ENCODE peak calls at places on chromosomes 5 and 9, in five cellular contexts. J is ovary, Z is pancreas, K is esophagus squamous epithelium, N is uterus. Y is an unnamed sample.
A peak's percentile ranks its signal among the peaks of the same experiment; 100 is the strongest.

GRCh38 chr5:81853005-81853357 is 102.1 kb upstream of the SSBP2 start:
- DNase-seq in Z (no peak), J (no peak), N (no peak), K (no peak), Y (peak; percentile 27)

GRCh38 chr9:38062106-38062497 is 6.9 kb downstream of the SHB start:
- DNase-seq in J (no peak), Z (no peak), K (no peak), N (no peak), Y (no peak)

GRCh38 chr9:97735070-97735600 is 38.0 kb upstream of the XPA start:
- DNase-seq in Z (no peak), K (no peak), N (no peak), J (no peak), Y (no peak)

GRCh38 chr9:105311317-105311716 is 66.9 kb downstream of the SLC44A1 start:
- DNase-seq in N (no peak), Z (no peak), K (no peak), J (no peak), Y (no peak)

GRCh38 chr9:133980864-133981588 is 11.1 kb downstream of the VAV2 start:
- DNase-seq in Z (peak; percentile 37), J (no peak), K (no peak), N (no peak), Y (no peak)

GRCh38 chr9:84121991-84122523 is 141.5 kb downstream of the RMI1 start:
- DNase-seq in Z (no peak), K (no peak), J (peak; percentile 25), N (no peak), Y (no peak)

GRCh38 chr5:72280655-72281069 is 39.4 kb downstream of the MRPS27 start:
- DNase-seq in J (peak; percentile 27), K (no peak), Z (no peak), N (peak; percentile 34), Y (peak; percentile 56)

GRCh38 chr5:132268698-132269551 is 11.4 kb downstream of the PDLIM4 start:
- DNase-seq in Z (no peak), K (no peak), J (no peak), N (peak; percentile 49), Y (peak; percentile 92)

GRCh38 chr5:61686491-61687257 is 354.6 kb downstream of the ZSWIM6 start:
- DNase-seq in K (no peak), N (no peak), Z (no peak), J (no peak), Y (no peak)

GRCh38 chr5:37478086-37478485 is 99.0 kb downstream of the WDR70 start:
- DNase-seq in N (no peak), K (no peak), J (no peak), Z (no peak), Y (no peak)

GRCh38 chr5:114412509-114413171 is 50.8 kb downstream of the KCNN2 start:
- DNase-seq in N (no peak), Z (no peak), K (no peak), J (no peak), Y (no peak)

GRCh38 chr5:83277953-83278352 is 193.6 kb upstream of the VCAN start:
- DNase-seq in J (no peak), K (no peak), Z (no peak), N (no peak), Y (no peak)

GRCh38 chr5:568061-568781 is 43.9 kb upstream of the CEP72 start:
- DNase-seq in N (no peak), Z (no peak), J (no peak), K (no peak), Y (peak; percentile 2)

GRCh38 chr5:1325191-1325741 is 19.6 kb downstream of the CLPTM1L start:
- DNase-seq in J (no peak), K (no peak), Z (no peak), N (peak; percentile 8), Y (peak; percentile 5)

GRCh38 chr5:157828949-157829639 is 29.9 kb downstream of the CLINT1 start:
- DNase-seq in N (no peak), Z (no peak), K (no peak), J (no peak), Y (no peak)

GRCh38 chr9:127187231-127187956 is 65.0 kb upstream of the ANGPTL2 start:
- DNase-seq in J (peak; percentile 91), N (peak; percentile 93), Z (no peak), K (no peak), Y (no peak)

GRCh38 chr5:174087783-174088182 is 42.3 kb downstream of the NSG2 start:
- DNase-seq in N (no peak), Z (no peak), J (no peak), K (no peak), Y (no peak)

GRCh38 chr5:33441241-33441844 is 578 bp downstream of the TARS1 start:
- DNase-seq in J (peak; percentile 23), K (no peak), N (peak; percentile 19), Z (no peak), Y (peak; percentile 81)

GRCh38 chr5:139391570-139392323 is 2.0 kb upstream of the MZB1 start:
- DNase-seq in K (no peak), J (no peak), N (no peak), Z (no peak), Y (no peak)

GRCh38 chr9:112971415-112971814 is 40.6 kb downstream of the ZNF883 start:
- DNase-seq in K (no peak), Z (no peak), N (no peak), J (no peak), Y (peak; percentile 58)

GRCh38 chr5:124790261-124790894 is 43.9 kb upstream of the ZNF608 start:
- DNase-seq in Z (no peak), J (no peak), K (no peak), N (no peak), Y (no peak)

GRCh38 chr5:175711472-175712312 is 53.8 kb downstream of the HRH2 start:
- DNase-seq in J (no peak), K (no peak), Z (no peak), N (no peak), Y (no peak)

GRCh38 chr5:84724181-84724580 is 339.5 kb upstream of the EDIL3 start:
- DNase-seq in N (no peak), K (no peak), Z (no peak), J (no peak), Y (no peak)

GRCh38 chr5:82058710-82059109 is 86.9 kb downstream of the ATG10 start:
- DNase-seq in J (no peak), K (no peak), N (no peak), Z (no peak), Y (no peak)

GRCh38 chr5:55308254-55308836 is 556 bp downstream of the MTREX start:
- DNase-seq in J (no peak), K (no peak), Z (no peak), N (no peak), Y (peak; percentile 8)

DNA sequence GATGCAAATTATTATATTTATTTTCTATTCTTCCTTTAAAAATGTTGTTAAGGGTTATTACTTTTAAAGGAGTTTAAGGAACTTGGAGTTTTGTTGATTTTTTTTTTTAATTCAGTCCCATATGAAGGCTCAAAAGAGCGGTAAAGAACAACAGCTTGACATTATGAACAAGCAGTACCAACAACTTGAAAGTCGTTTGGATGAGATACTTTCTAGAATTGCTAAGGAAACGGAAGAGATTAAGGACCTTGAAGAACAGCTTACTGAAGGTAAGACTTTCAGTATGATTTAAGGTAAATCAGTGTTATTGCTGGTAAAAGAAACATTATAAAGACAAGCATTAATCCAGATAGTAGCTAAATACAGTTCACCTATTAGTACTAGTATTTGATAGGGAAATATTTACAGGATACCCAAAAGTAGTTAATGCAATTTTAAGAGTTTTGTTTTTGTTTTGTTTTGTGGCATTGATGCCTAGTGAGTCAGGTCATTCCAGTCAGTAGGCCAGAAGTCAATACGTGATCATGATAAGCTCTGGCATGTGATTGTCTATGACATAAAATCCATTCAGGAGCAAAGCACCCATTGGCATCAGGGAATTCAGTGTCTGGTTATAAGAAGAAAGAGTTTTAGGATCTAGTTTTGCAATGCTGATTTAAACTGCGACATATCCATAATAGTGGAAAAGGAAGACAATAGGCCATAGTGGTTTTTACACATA is 49.2 kb downstream of the CNTRL start:
- DNase-seq in Z (no peak), J (no peak), K (no peak), N (no peak), Y (no peak)
- H3K4me3 ChIP-seq in Z (no peak overlapping the region), J (no peak overlapping the region), K (no peak overlapping the region), N (no peak overlapping the region), Y (no peak overlapping the region)

GRCh38 chr9:135579889-135580660 is 18.5 kb downstream of the PAEP start:
- DNase-seq in J (no peak), N (no peak), Z (no peak), K (no peak), Y (no peak)

GRCh38 chr9:135582966-135583685 is 21.6 kb downstream of the PAEP start:
- DNase-seq in J (no peak), Z (no peak), N (no peak), K (no peak), Y (no peak)

GRCh38 chr9:135580664-135581380 is 19.3 kb downstream of the PAEP start:
- DNase-seq in Z (no peak), K (no peak), N (no peak), J (no peak), Y (no peak)

GRCh38 chr9:135582541-135582940 is 21.0 kb downstream of the PAEP start:
- DNase-seq in J (no peak), N (no peak), K (no peak), Z (no peak), Y (no peak)

GRCh38 chr9:135581636-135582426 is 20.3 kb downstream of the PAEP start:
- DNase-seq in Z (no peak), N (no peak), J (no peak), K (no peak), Y (no peak)
- TF ChIP-seq CTCF in Z (no peak), N (no peak), J (no peak), K (no peak), Y (no peak)

GRCh38 chr5:10678236-10678635 is 82.8 kb downstream of the DAP start:
- DNase-seq in N (no peak), Z (no peak), J (no peak), K (no peak), Y (no peak)
- H3K36me3 ChIP-seq in N (no peaks in the 10 kb centered on the region), Z (no peaks in the 10 kb centered on the region), J (no peaks in the 10 kb centered on the region), K (peaks cover 19% of the 10 kb centered on the region), Y (peaks cover 24% of the 10 kb centered on the region)

GRCh38 chr5:31208043-31208442 is 14.6 kb downstream of the CDH6 start:
- DNase-seq in Z (no peak), J (no peak), K (no peak), N (no peak), Y (no peak)
- H3K4me3 ChIP-seq in Z (no peak overlapping the region), J (no peak overlapping the region), K (no peak overlapping the region), N (no peak overlapping the region), Y (no peak overlapping the region)

DNA sequence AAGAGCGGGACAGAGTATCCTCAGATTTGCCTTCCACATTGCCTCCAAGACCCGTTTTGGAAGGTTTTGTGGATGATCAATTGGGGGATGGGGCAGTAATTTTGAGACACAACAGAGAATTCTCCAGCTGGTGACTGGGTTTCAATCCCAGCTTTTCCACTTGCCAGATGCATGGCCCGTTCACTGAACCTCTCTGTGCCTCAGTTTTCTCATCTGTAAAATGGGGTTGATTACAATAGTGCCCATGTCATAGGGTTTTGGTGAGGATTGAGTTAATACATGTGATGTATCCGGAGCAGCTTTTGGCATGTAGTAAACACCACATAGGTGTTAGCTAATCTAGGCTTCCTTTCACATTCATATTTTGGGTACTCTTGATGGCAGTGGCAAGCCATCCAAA is 59.7 kb downstream of the PSAT1 start:
- DNase-seq in J (no peak), K (no peak), Z (no peak), N (no peak), Y (no peak)
- TF ChIP-seq CTCF in J (no peak), K (no peak), Z (no peak), N (no peak), Y (no peak)

DNA sequence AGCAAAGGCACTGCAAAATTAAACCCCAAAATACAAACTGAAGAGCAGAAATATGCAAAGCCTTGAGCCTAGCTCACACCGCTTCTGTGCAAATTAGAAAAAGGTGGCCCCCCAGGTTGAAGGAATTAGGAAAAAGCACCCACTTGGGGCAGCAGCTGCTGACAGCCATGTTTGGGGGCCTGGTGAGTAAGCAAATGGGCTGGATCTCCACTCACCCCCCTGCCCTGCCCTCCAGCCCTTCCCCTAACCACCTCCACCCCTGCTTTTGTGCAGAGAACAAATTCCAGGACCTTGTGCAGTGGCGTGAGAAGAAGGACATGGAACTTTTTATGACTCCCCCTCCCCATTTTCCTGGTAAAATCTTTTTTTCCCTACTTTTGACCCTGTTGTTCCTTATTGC is 92.0 kb upstream of the DNAH5 start:
- DNase-seq in N (no peak), K (no peak), Z (no peak), J (no peak), Y (no peak)
- H3K36me3 ChIP-seq in N (no peaks in the 10 kb centered on the region), K (no peaks in the 10 kb centered on the region), Z (no peaks in the 10 kb centered on the region), J (no peaks in the 10 kb centered on the region), Y (no peaks in the 10 kb centered on the region)

Y was measured in WERI-Rb-1.